ENCODE peak calls at places on chromosome X, in eight cellular contexts. O is A549, C is suprapubic skin, H is HCT116, L is IMR-90, Y is uterus, R is sigmoid colon, K is body of pancreas. Q is an unnamed sample.

GRCh38 chrX:65985922-65986588 is 53.8 kb downstream of the VSIG4 start:
- DNase-seq in O (peak; percentile 50), C (no peak), H (peak; percentile 57), L (peak; percentile 47), Y (peak; percentile 23), R (no peak), K (peak; percentile 25), Q (peak; percentile 6)

GRCh38 chrX:150935466-150935865 is 37.0 kb upstream of the CD99L2 start:
- DNase-seq in O (peak; percentile 9), C (no peak), H (no peak), L (peak; percentile 41), Y (no peak), R (no peak), K (no peak), Q (peak; percentile 23)

GRCh38 chrX:13165747-13166146 is 121.3 kb upstream of the FAM9C start:
- DNase-seq in O (no peak), C (no peak), H (no peak), L (no peak), Y (no peak), R (no peak), K (no peak), Q (no peak)

GRCh38 chrX:38968344-38968743 is 167.1 kb downstream of the MID1IP1 start:
- DNase-seq in O (no peak), C (no peak), H (no peak), L (no peak), Y (no peak), R (no peak), K (no peak), Q (no peak)

GRCh38 chrX:16966745-16967144 is 20.3 kb downstream of the REPS2 start:
- DNase-seq in O (no peak), C (no peak), H (no peak), L (no peak), Y (no peak), R (no peak), K (no peak), Q (no peak)

GRCh38 chrX:18896680-18897544 is 87.0 kb downstream of the PHKA2 start:
- DNase-seq in O (no peak), C (no peak), H (no peak), L (no peak), Y (no peak), R (no peak), K (no peak), Q (no peak)

GRCh38 chrX:13387656-13388421 is 68.0 kb upstream of the ATXN3L start:
- DNase-seq in O (no peak), C (no peak), H (no peak), L (peak; percentile 23), Y (no peak), R (no peak), K (no peak), Q (no peak)

GRCh38 chrX:132669142-132669541 is 180.3 kb upstream of the MBNL3 start:
- DNase-seq in O (no peak), C (no peak), H (no peak), L (no peak), Y (no peak), R (no peak), K (no peak), Q (no peak)

GRCh38 chrX:38987135-38987780 is 186.0 kb downstream of the MID1IP1 start:
- DNase-seq in O (no peak), C (no peak), H (no peak), L (peak; percentile 8), Y (no peak), R (no peak), K (no peak), Q (no peak)

GRCh38 chrX:57528670-57529255 is 63.0 kb upstream of the ZXDB start:
- DNase-seq in O (peak; percentile 13), C (no peak), H (no peak), L (peak; percentile 1), Y (no peak), R (no peak), K (peak; percentile 2), Q (no peak)

GRCh38 chrX:19291086-19291485 is 52.6 kb upstream of the PDHA1 start:
- DNase-seq in O (no peak), C (no peak), H (no peak), L (no peak), Y (no peak), R (no peak), K (no peak), Q (no peak)

GRCh38 chrX:74458738-74459137 is 37.4 kb downstream of the SLC16A2 start:
- DNase-seq in O (peak; percentile 37), C (no peak), H (no peak), L (peak; percentile 77), Y (no peak), R (no peak), K (no peak), Q (peak; percentile 19)

GRCh38 chrX:108091878-108092291 is 307 bp downstream of the ATG4A start:
- DNase-seq in O (peak; percentile 25), C (no peak), H (peak; percentile 8), L (no peak), Y (no peak), R (no peak), K (peak; percentile 46), Q (no peak)

DNA sequence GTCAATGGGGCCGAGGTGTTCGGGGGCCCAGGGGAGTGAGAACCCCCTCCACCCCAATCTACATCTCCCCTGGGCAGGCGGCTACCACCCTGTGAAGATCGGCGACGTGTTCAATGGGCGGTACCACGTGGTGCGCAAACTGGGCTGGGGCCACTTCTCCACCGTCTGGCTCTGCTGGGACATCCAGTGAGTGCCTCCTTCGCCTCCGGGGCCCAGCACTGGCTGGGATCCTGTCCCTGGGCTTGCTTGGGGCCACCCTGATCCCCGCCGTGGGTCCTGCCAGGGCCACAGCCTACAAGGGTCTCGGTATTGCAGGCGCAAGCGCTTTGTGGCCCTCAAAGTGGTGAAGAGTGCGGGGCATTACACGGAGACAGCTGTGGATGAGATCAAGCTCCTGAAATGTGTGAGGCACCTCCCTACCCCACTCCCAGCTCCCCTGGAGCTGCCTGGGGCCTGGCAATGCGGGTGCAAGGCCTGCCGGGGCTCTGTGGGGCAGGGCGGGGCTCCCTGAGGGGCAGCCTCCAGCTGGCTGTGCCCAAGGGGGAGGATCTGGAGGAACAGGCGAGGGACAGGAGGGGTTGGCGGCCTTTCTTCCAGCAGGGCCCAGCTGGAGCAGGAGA is 697 bp downstream of the SRPK3 start:
- DNase-seq in O (no peak), C (no peak), H (no peak), L (no peak), Y (no peak), R (no peak), K (no peak), Q (no peak)
- TF ChIP-seq POLR2A in O (no peak), C (no peak), H (no peak), L (no peak), Y (no peak), R (no peak), K (no peak), Q (no peak)

DNA sequence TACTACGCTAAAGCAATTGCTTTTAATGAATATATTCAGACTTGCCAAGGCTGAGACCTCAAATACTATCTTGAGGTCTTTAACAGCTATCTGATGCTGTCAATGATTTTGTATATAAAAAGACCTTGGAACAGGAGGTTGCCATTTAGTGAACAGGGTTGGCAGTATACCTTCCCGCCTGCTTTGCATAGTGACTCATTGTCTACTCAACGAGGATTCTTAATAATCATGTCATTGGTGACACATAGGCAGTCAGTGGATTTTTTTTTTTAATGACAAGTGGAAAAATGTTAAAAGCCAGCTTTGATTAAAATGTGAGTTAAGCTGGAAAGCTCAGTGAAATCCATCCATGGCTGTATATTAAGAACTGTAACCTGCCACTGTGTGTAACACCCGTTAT is 164.0 kb downstream of the ASMT start:
- DNase-seq in O (peak; percentile 39), C (no peak), H (peak; percentile 24), L (no peak), Y (no peak), R (no peak), K (no peak), Q (no peak)
- TF ChIP-seq POLR2A in O (no peak), C (no peak), H (no peak), L (no peak), Y (no peak), R (no peak), K (no peak), Q (no peak)

DNA sequence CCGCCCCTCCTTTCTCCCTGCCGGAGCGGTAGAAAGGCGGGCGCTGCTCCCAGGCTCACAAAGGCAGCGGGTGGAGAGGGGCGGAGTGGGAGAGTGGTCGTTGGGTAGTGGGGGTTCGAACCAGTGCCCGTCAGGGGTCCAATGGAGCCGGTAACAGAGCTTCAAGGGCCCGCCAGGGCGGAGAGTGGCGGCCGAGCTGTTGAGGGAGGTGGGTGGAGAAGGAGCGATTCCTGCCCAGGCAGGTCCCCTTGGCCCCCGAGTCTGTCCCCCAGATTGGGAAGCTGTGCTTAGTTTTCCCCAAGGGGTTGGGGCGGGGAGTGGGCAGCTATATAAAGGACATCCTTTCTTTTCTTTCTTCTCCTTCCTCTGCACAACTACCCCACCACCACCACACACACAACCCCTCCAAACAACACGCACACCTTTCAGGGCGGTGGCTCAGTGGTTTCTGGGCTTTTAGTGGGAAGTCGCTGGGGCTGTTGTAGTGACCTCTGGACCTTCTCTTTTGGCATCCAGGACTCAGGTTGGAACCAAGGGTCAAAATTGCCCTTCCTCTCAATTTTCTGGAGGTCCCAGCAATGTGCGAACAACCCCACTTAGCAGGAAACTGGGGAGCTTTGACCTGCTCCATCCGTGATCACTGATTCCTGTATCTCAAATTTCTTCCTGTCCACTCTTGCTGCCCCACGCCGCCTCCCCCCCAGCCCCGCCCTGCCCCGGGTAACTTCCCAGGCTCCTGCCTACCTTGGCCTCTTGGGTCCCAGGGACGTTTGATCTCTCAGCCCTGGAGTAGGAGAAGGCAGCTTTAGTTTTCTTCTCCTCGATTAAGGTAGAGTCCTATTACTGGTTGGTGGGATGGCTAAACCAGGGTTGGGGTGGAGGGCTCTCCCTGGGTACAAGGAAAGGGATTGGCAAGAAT is 1.9 kb downstream of the EFNB1 start:
- DNase-seq in O (no peak), C (no peak), H (no peak), L (no peak), Y (no peak), R (peak; percentile 61), K (no peak), Q (no peak)
- TF ChIP-seq POLR2A in O (no peak), C (no peak), H (no peak), L (no peak), Y (no peak), R (no peak), K (no peak), Q (no peak)

DNA sequence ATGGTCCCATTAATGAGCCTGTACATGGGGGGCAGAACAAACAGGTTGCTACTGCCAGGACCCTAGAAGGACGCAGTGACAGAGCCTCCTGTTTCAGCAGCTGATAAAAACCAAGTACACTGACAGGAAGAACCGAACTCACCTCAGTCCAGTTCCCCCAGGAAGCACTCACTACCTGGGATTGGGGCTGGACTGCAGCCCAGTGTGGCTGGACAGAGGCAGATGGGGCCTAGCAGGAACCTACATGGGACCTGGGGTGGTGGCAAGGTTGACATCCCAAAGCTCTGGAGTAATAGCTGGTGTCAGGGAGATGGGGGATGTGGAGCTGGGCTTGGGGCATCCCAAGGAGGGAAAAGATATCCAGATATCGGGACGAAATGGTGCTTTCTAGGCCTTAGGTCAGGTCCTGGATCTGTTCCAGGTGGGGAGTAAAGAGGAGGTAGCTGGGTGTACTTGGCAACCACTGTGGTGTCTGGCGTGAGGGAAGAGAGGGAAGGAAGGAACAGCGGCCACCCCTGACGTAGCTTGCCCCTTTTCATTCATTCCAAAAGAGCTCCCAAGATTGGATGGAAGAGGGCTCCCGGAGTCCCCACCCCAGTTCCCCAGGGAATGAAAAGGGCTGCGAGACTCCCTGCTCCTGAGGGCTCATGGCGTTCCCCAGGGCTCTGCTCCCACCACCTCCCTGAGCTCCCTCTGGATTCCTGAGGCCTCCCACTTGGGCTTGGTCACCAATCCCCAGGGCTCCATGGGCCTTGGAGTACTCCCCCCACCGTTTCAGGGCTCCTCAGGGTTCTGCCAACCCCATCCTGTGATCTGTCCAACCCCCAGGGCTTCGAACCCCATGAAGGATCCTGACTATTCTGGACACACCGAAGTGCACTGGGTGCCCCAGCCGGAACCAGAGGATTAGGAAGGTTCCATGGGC is 4.5 kb downstream of the EMD start:
- DNase-seq in O (no peak), C (peak; percentile 57), H (no peak), L (no peak), Y (peak; percentile 48), R (peak; percentile 73), K (no peak), Q (no peak)
- TF ChIP-seq POLR2A in O (peak; percentile 6), C (no peak), H (no peak), L (no peak), Y (no peak), R (no peak), K (no peak), Q (no peak)